ENCODE peak calls at places on chromosomes 12 and 14, in eight cellular contexts. One of them, this sample, is unnamed.

GRCh38 chr14:104107611-104108569 is 22.4 kb downstream of the ASPG start:
- DNase-seq in AG04450: no peak
- DNase-seq in breast epithelium: no peak
- DNase-seq in psoas muscle: peak
- DNase-seq in GM12864: no peak
- DNase-seq in BJ: no peak
- DNase-seq in CD8-positive, alpha-beta T cell: no peak
- DNase-seq in endothelial cell of umbilical vein: no peak
- DNase-seq in this sample: peak

GRCh38 chr14:21308479-21309237 is 28.8 kb downstream of the RPGRIP1 start:
- DNase-seq in AG04450: no peak
- DNase-seq in breast epithelium: peak
- DNase-seq in psoas muscle: peak
- DNase-seq in GM12864: peak
- DNase-seq in BJ: peak
- DNase-seq in CD8-positive, alpha-beta T cell: peak
- DNase-seq in endothelial cell of umbilical vein: peak
- DNase-seq in this sample: peak

GRCh38 chr12:94563261-94563660 is 87.1 kb downstream of the TMCC3 start:
- DNase-seq in AG04450: no peak
- DNase-seq in breast epithelium: no peak
- DNase-seq in psoas muscle: no peak
- DNase-seq in GM12864: no peak
- DNase-seq in BJ: no peak
- DNase-seq in CD8-positive, alpha-beta T cell: no peak
- DNase-seq in endothelial cell of umbilical vein: no peak
- DNase-seq in this sample: no peak

GRCh38 chr12:92505373-92506340 is 197.1 kb upstream of the PLEKHG7 start:
- DNase-seq in AG04450: no peak
- DNase-seq in breast epithelium: no peak
- DNase-seq in psoas muscle: peak
- DNase-seq in GM12864: peak
- DNase-seq in BJ: no peak
- DNase-seq in CD8-positive, alpha-beta T cell: peak
- DNase-seq in endothelial cell of umbilical vein: peak
- DNase-seq in this sample: no peak

GRCh38 chr12:1744932-1745331 is 54.1 kb downstream of the ADIPOR2 start:
- DNase-seq in AG04450: no peak
- DNase-seq in breast epithelium: no peak
- DNase-seq in psoas muscle: no peak
- DNase-seq in GM12864: no peak
- DNase-seq in BJ: no peak
- DNase-seq in CD8-positive, alpha-beta T cell: no peak
- DNase-seq in endothelial cell of umbilical vein: no peak
- DNase-seq in this sample: no peak

GRCh38 chr14:104976198-104977007 is 1.8 kb downstream of the AHNAK2 start:
- DNase-seq in AG04450: peak
- DNase-seq in breast epithelium: peak
- DNase-seq in psoas muscle: peak
- DNase-seq in GM12864: peak
- DNase-seq in BJ: no peak
- DNase-seq in CD8-positive, alpha-beta T cell: peak
- DNase-seq in endothelial cell of umbilical vein: peak
- DNase-seq in this sample: peak

GRCh38 chr14:65949711-65950516 is 536.3 kb upstream of the CCDC196 start:
- DNase-seq in AG04450: no peak
- DNase-seq in breast epithelium: no peak
- DNase-seq in psoas muscle: peak
- DNase-seq in GM12864: peak
- DNase-seq in BJ: no peak
- DNase-seq in CD8-positive, alpha-beta T cell: no peak
- DNase-seq in endothelial cell of umbilical vein: no peak
- DNase-seq in this sample: peak

GRCh38 chr12:92597997-92598396 is 104.8 kb upstream of the PLEKHG7 start:
- DNase-seq in AG04450: no peak
- DNase-seq in breast epithelium: no peak
- DNase-seq in psoas muscle: no peak
- DNase-seq in GM12864: no peak
- DNase-seq in BJ: no peak
- DNase-seq in CD8-positive, alpha-beta T cell: no peak
- DNase-seq in endothelial cell of umbilical vein: no peak
- DNase-seq in this sample: peak

GRCh38 chr14:91223028-91223783 is 21.3 kb downstream of the GPR68 start:
- DNase-seq in AG04450: no peak
- DNase-seq in breast epithelium: no peak
- DNase-seq in psoas muscle: no peak
- DNase-seq in GM12864: no peak
- DNase-seq in BJ: no peak
- DNase-seq in CD8-positive, alpha-beta T cell: no peak
- DNase-seq in endothelial cell of umbilical vein: no peak
- DNase-seq in this sample: no peak

GRCh38 chr12:47779943-47780504 is 7.0 kb downstream of the SLC48A1 start:
- DNase-seq in AG04450: no peak
- DNase-seq in breast epithelium: no peak
- DNase-seq in psoas muscle: peak
- DNase-seq in GM12864: no peak
- DNase-seq in BJ: no peak
- DNase-seq in CD8-positive, alpha-beta T cell: no peak
- DNase-seq in endothelial cell of umbilical vein: no peak
- DNase-seq in this sample: no peak

GRCh38 chr14:52802597-52802996 is 11.2 kb upstream of the GNPNAT1 start:
- DNase-seq in AG04450: peak
- DNase-seq in breast epithelium: no peak
- DNase-seq in psoas muscle: no peak
- DNase-seq in GM12864: no peak
- DNase-seq in BJ: peak
- DNase-seq in CD8-positive, alpha-beta T cell: no peak
- DNase-seq in endothelial cell of umbilical vein: no peak
- DNase-seq in this sample: peak

GRCh38 chr14:26401170-26401968 is 196.5 kb downstream of the NOVA1 start:
- DNase-seq in AG04450: no peak
- DNase-seq in breast epithelium: no peak
- DNase-seq in psoas muscle: no peak
- DNase-seq in GM12864: no peak
- DNase-seq in BJ: no peak
- DNase-seq in CD8-positive, alpha-beta T cell: no peak
- DNase-seq in endothelial cell of umbilical vein: no peak
- DNase-seq in this sample: no peak

GRCh38 chr14:51395361-51395849 is 155.4 kb downstream of the TMX1 start:
- DNase-seq in AG04450: peak
- DNase-seq in breast epithelium: peak
- DNase-seq in psoas muscle: peak
- DNase-seq in GM12864: no peak
- DNase-seq in BJ: peak
- DNase-seq in CD8-positive, alpha-beta T cell: no peak
- DNase-seq in endothelial cell of umbilical vein: peak
- DNase-seq in this sample: peak

GRCh38 chr12:30847259-30847658 is 79.3 kb upstream of the TSPAN11 start:
- DNase-seq in AG04450: peak
- DNase-seq in breast epithelium: no peak
- DNase-seq in psoas muscle: no peak
- DNase-seq in GM12864: peak
- DNase-seq in BJ: no peak
- DNase-seq in CD8-positive, alpha-beta T cell: no peak
- DNase-seq in endothelial cell of umbilical vein: peak
- DNase-seq in this sample: peak

GRCh38 chr14:54975856-54976255 is 51.0 kb downstream of the WDHD1 start:
- DNase-seq in AG04450: no peak
- DNase-seq in breast epithelium: no peak
- DNase-seq in psoas muscle: no peak
- DNase-seq in GM12864: no peak
- DNase-seq in BJ: no peak
- DNase-seq in CD8-positive, alpha-beta T cell: no peak
- DNase-seq in endothelial cell of umbilical vein: no peak
- DNase-seq in this sample: no peak

GRCh38 chr14:71444030-71444822 is 488.0 kb upstream of the RGS6 start:
- DNase-seq in AG04450: no peak
- DNase-seq in breast epithelium: no peak
- DNase-seq in psoas muscle: no peak
- DNase-seq in GM12864: no peak
- DNase-seq in BJ: no peak
- DNase-seq in CD8-positive, alpha-beta T cell: no peak
- DNase-seq in endothelial cell of umbilical vein: no peak
- DNase-seq in this sample: no peak

GRCh38 chr12:269216-269615 is 6.6 kb upstream of the SLC6A13 start:
- DNase-seq in AG04450: no peak
- DNase-seq in breast epithelium: no peak
- DNase-seq in psoas muscle: no peak
- DNase-seq in GM12864: no peak
- DNase-seq in BJ: no peak
- DNase-seq in CD8-positive, alpha-beta T cell: no peak
- DNase-seq in endothelial cell of umbilical vein: no peak
- DNase-seq in this sample: no peak

GRCh38 chr14:99784508-99784907 is 8.7 kb upstream of the EML1 start:
- DNase-seq in AG04450: no peak
- DNase-seq in breast epithelium: no peak
- DNase-seq in psoas muscle: no peak
- DNase-seq in GM12864: no peak
- DNase-seq in BJ: no peak
- DNase-seq in CD8-positive, alpha-beta T cell: no peak
- DNase-seq in endothelial cell of umbilical vein: no peak
- DNase-seq in this sample: no peak

GRCh38 chr14:96092936-96093335 is 53.8 kb downstream of the C14orf132 start:
- DNase-seq in AG04450: no peak
- DNase-seq in breast epithelium: no peak
- DNase-seq in psoas muscle: no peak
- DNase-seq in GM12864: no peak
- DNase-seq in BJ: no peak
- DNase-seq in CD8-positive, alpha-beta T cell: no peak
- DNase-seq in endothelial cell of umbilical vein: no peak
- DNase-seq in this sample: no peak

GRCh38 chr12:24561882-24562760 is 386.8 kb downstream of the BCAT1 start:
- DNase-seq in AG04450: no peak
- DNase-seq in breast epithelium: no peak
- DNase-seq in psoas muscle: peak
- DNase-seq in GM12864: no peak
- DNase-seq in BJ: no peak
- DNase-seq in CD8-positive, alpha-beta T cell: no peak
- DNase-seq in endothelial cell of umbilical vein: peak
- DNase-seq in this sample: peak

GRCh38 chr12:18079541-18080230 is 10.3 kb downstream of the RERGL start:
- DNase-seq in AG04450: no peak
- DNase-seq in breast epithelium: no peak
- DNase-seq in psoas muscle: no peak
- DNase-seq in GM12864: no peak
- DNase-seq in BJ: no peak
- DNase-seq in CD8-positive, alpha-beta T cell: no peak
- DNase-seq in endothelial cell of umbilical vein: no peak
- DNase-seq in this sample: peak

GRCh38 chr12:18072723-18073122 is 17.3 kb downstream of the RERGL start:
- DNase-seq in AG04450: no peak
- DNase-seq in breast epithelium: no peak
- DNase-seq in psoas muscle: no peak
- DNase-seq in GM12864: no peak
- DNase-seq in BJ: no peak
- DNase-seq in CD8-positive, alpha-beta T cell: no peak
- DNase-seq in endothelial cell of umbilical vein: no peak
- DNase-seq in this sample: no peak

GRCh38 chr12:18068355-18068754 is 21.6 kb downstream of the RERGL start:
- DNase-seq in AG04450: no peak
- DNase-seq in breast epithelium: no peak
- DNase-seq in psoas muscle: no peak
- DNase-seq in GM12864: no peak
- DNase-seq in BJ: no peak
- DNase-seq in CD8-positive, alpha-beta T cell: no peak
- DNase-seq in endothelial cell of umbilical vein: no peak
- DNase-seq in this sample: peak

DNA sequence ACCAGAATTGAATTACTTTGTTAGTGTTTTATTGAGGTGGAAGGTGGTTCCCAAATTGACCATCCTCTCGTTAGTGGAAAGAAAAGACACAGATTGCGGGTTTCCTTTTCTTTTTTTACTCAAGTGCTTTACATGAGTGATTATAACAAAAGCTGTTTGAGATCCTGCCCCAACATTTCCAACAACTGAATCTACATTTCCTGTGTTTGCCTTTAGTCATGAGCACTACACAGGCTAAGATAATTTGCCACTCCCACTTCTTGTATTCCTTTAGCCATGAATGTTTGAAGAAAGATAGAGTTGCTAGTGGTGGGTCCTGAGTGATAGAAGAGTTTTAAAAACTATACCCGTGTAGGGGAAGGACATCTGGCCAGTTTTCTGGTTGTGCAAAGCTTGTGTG is 16.0 kb downstream of the RERGL start:
- DNase-seq in AG04450: no peak
- DNase-seq in breast epithelium: no peak
- DNase-seq in psoas muscle: no peak
- DNase-seq in GM12864: no peak
- DNase-seq in BJ: no peak
- DNase-seq in CD8-positive, alpha-beta T cell: no peak
- DNase-seq in endothelial cell of umbilical vein: no peak
- DNase-seq in this sample: peak
- H3K4me3 ChIP-seq in AG04450: no peak
- H3K4me3 ChIP-seq in breast epithelium: no peak
- H3K4me3 ChIP-seq in psoas muscle: no peak
- H3K4me3 ChIP-seq in GM12864: no peak
- H3K4me3 ChIP-seq in BJ: no peak
- H3K4me3 ChIP-seq in CD8-positive, alpha-beta T cell: no peak
- H3K4me3 ChIP-seq in endothelial cell of umbilical vein: no peak
- H3K4me3 ChIP-seq in this sample: no peak

GRCh38 chr12:65565601-65566560 is 258.4 kb upstream of the HMGA2 start:
- DNase-seq in AG04450: peak
- DNase-seq in breast epithelium: no peak
- DNase-seq in psoas muscle: no peak
- DNase-seq in GM12864: no peak
- DNase-seq in BJ: peak
- DNase-seq in CD8-positive, alpha-beta T cell: no peak
- DNase-seq in endothelial cell of umbilical vein: peak
- DNase-seq in this sample: peak
- TF ChIP-seq CTCF in AG04450: peak
- TF ChIP-seq CTCF in breast epithelium: no peak
- TF ChIP-seq CTCF in psoas muscle: no peak
- TF ChIP-seq CTCF in GM12864: no peak
- TF ChIP-seq CTCF in BJ: peak
- TF ChIP-seq CTCF in CD8-positive, alpha-beta T cell: no peak
- TF ChIP-seq CTCF in endothelial cell of umbilical vein: no peak
- TF ChIP-seq CTCF in this sample: no peak

DNA sequence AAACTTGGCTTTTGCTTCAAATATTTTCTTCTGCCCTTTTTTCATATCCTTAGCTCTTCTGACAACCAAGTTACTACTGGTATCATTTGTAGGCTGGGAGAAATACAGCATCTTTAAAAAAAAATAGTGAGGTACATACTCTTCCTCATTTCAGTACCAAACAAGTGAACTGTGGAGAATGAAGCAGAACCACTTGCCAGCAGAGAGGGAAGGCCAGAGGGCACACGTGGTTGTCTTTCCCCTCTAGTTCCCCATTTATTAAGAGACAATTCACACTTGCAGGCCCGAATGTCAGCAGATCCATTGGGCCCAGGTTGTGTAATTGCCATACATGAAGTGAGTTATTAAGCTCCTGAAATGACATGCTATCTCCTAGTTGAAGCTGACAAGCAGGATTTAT is 3.2 kb downstream of the SUSD6 start:
- DNase-seq in AG04450: no peak
- DNase-seq in breast epithelium: no peak
- DNase-seq in psoas muscle: no peak
- DNase-seq in GM12864: no peak
- DNase-seq in BJ: no peak
- DNase-seq in CD8-positive, alpha-beta T cell: no peak
- DNase-seq in endothelial cell of umbilical vein: no peak
- DNase-seq in this sample: no peak
- H3K4me3 ChIP-seq in AG04450: no peak
- H3K4me3 ChIP-seq in breast epithelium: peak
- H3K4me3 ChIP-seq in psoas muscle: peak
- H3K4me3 ChIP-seq in GM12864: peak
- H3K4me3 ChIP-seq in BJ: no peak
- H3K4me3 ChIP-seq in CD8-positive, alpha-beta T cell: peak
- H3K4me3 ChIP-seq in endothelial cell of umbilical vein: no peak
- H3K4me3 ChIP-seq in this sample: no peak

GRCh38 chr12:107992870-107993451 is 136.1 kb upstream of the WSCD2 start:
- DNase-seq in AG04450: no peak
- DNase-seq in breast epithelium: no peak
- DNase-seq in psoas muscle: no peak
- DNase-seq in GM12864: peak
- DNase-seq in BJ: no peak
- DNase-seq in CD8-positive, alpha-beta T cell: no peak
- DNase-seq in endothelial cell of umbilical vein: peak
- DNase-seq in this sample: peak
- TF ChIP-seq CTCF in AG04450: peak
- TF ChIP-seq CTCF in breast epithelium: peak
- TF ChIP-seq CTCF in psoas muscle: no peak
- TF ChIP-seq CTCF in GM12864: peak
- TF ChIP-seq CTCF in BJ: peak
- TF ChIP-seq CTCF in CD8-positive, alpha-beta T cell: no peak
- TF ChIP-seq CTCF in endothelial cell of umbilical vein: peak
- TF ChIP-seq CTCF in this sample: peak